ENCODE peak calls at places on chromosomes 6 and 20, in nine cellular contexts. One of them, this sample, is unnamed.
A peak's percentile ranks its signal among the peaks of the same experiment; 100 is the strongest.

GRCh38 chr20:63791497-63792156 is 39.4 kb downstream of the ZBTB46 start:
- DNase-seq in DMS79 treated with DMSO at 0.1 percent for 48 hours: no peak
- DNase-seq in GM23248: peak; percentile 20
- DNase-seq in left ventricle myocardium superior: peak; percentile 80
- DNase-seq in stimulated activated CD4-positive, alpha-beta T cell treated with anti-CD3 and anti-CD28 coated beads, Interleukin-1b, Interleukin-23, amount 100 ng/mL, for 24 hours: no peak
- DNase-seq in H54: no peak
- DNase-seq in posterior cingulate gyrus: no peak
- DNase-seq in mucosa of gallbladder: no peak
- DNase-seq in astrocyte of the cerebellum: no peak
- DNase-seq in this sample: no peak

GRCh38 chr6:13668291-13668928 is 43.2 kb downstream of the RANBP9 start:
- DNase-seq in DMS79 treated with DMSO at 0.1 percent for 48 hours: no peak
- DNase-seq in GM23248: peak; percentile 26
- DNase-seq in left ventricle myocardium superior: no peak
- DNase-seq in stimulated activated CD4-positive, alpha-beta T cell treated with anti-CD3 and anti-CD28 coated beads, Interleukin-1b, Interleukin-23, amount 100 ng/mL, for 24 hours: no peak
- DNase-seq in H54: no peak
- DNase-seq in posterior cingulate gyrus: no peak
- DNase-seq in mucosa of gallbladder: no peak
- DNase-seq in astrocyte of the cerebellum: no peak
- DNase-seq in this sample: no peak

GRCh38 chr20:11901127-11901526 is 16.6 kb upstream of the BTBD3 start:
- DNase-seq in DMS79 treated with DMSO at 0.1 percent for 48 hours: no peak
- DNase-seq in GM23248: peak; percentile 87
- DNase-seq in left ventricle myocardium superior: no peak
- DNase-seq in stimulated activated CD4-positive, alpha-beta T cell treated with anti-CD3 and anti-CD28 coated beads, Interleukin-1b, Interleukin-23, amount 100 ng/mL, for 24 hours: no peak
- DNase-seq in H54: peak; percentile 54
- DNase-seq in posterior cingulate gyrus: no peak
- DNase-seq in mucosa of gallbladder: no peak
- DNase-seq in astrocyte of the cerebellum: peak; percentile 77
- DNase-seq in this sample: no peak

GRCh38 chr6:140076078-140076477 is 701.6 kb upstream of the CITED2 start:
- DNase-seq in DMS79 treated with DMSO at 0.1 percent for 48 hours: no peak
- DNase-seq in GM23248: no peak
- DNase-seq in left ventricle myocardium superior: no peak
- DNase-seq in stimulated activated CD4-positive, alpha-beta T cell treated with anti-CD3 and anti-CD28 coated beads, Interleukin-1b, Interleukin-23, amount 100 ng/mL, for 24 hours: no peak
- DNase-seq in H54: no peak
- DNase-seq in posterior cingulate gyrus: no peak
- DNase-seq in mucosa of gallbladder: no peak
- DNase-seq in astrocyte of the cerebellum: no peak
- DNase-seq in this sample: no peak

GRCh38 chr6:95321106-95321505 is 256.2 kb upstream of the MANEA start:
- DNase-seq in DMS79 treated with DMSO at 0.1 percent for 48 hours: no peak
- DNase-seq in GM23248: no peak
- DNase-seq in left ventricle myocardium superior: no peak
- DNase-seq in stimulated activated CD4-positive, alpha-beta T cell treated with anti-CD3 and anti-CD28 coated beads, Interleukin-1b, Interleukin-23, amount 100 ng/mL, for 24 hours: no peak
- DNase-seq in H54: no peak
- DNase-seq in posterior cingulate gyrus: no peak
- DNase-seq in mucosa of gallbladder: no peak
- DNase-seq in astrocyte of the cerebellum: no peak
- DNase-seq in this sample: no peak

GRCh38 chr20:51387125-51387865 is 155.2 kb downstream of the NFATC2 start:
- DNase-seq in DMS79 treated with DMSO at 0.1 percent for 48 hours: no peak
- DNase-seq in GM23248: no peak
- DNase-seq in left ventricle myocardium superior: no peak
- DNase-seq in stimulated activated CD4-positive, alpha-beta T cell treated with anti-CD3 and anti-CD28 coated beads, Interleukin-1b, Interleukin-23, amount 100 ng/mL, for 24 hours: no peak
- DNase-seq in H54: no peak
- DNase-seq in posterior cingulate gyrus: no peak
- DNase-seq in mucosa of gallbladder: no peak
- DNase-seq in astrocyte of the cerebellum: no peak
- DNase-seq in this sample: no peak

GRCh38 chr6:108118791-108119211 is 44.3 kb upstream of the OSTM1 start:
- DNase-seq in DMS79 treated with DMSO at 0.1 percent for 48 hours: peak; percentile 42
- DNase-seq in GM23248: peak; percentile 39
- DNase-seq in left ventricle myocardium superior: no peak
- DNase-seq in stimulated activated CD4-positive, alpha-beta T cell treated with anti-CD3 and anti-CD28 coated beads, Interleukin-1b, Interleukin-23, amount 100 ng/mL, for 24 hours: no peak
- DNase-seq in H54: no peak
- DNase-seq in posterior cingulate gyrus: no peak
- DNase-seq in mucosa of gallbladder: no peak
- DNase-seq in astrocyte of the cerebellum: no peak
- DNase-seq in this sample: no peak

GRCh38 chr20:43925786-43926185 is 11.1 kb downstream of the TOX2 start:
- DNase-seq in DMS79 treated with DMSO at 0.1 percent for 48 hours: peak; percentile 54
- DNase-seq in GM23248: peak; percentile 63
- DNase-seq in left ventricle myocardium superior: peak; percentile 57
- DNase-seq in stimulated activated CD4-positive, alpha-beta T cell treated with anti-CD3 and anti-CD28 coated beads, Interleukin-1b, Interleukin-23, amount 100 ng/mL, for 24 hours: no peak
- DNase-seq in H54: peak; percentile 42
- DNase-seq in posterior cingulate gyrus: no peak
- DNase-seq in mucosa of gallbladder: no peak
- DNase-seq in astrocyte of the cerebellum: no peak
- DNase-seq in this sample: no peak

GRCh38 chr6:52049252-52050050 is 38.0 kb downstream of the PKHD1 start:
- DNase-seq in DMS79 treated with DMSO at 0.1 percent for 48 hours: no peak
- DNase-seq in GM23248: peak; percentile 63
- DNase-seq in left ventricle myocardium superior: no peak
- DNase-seq in stimulated activated CD4-positive, alpha-beta T cell treated with anti-CD3 and anti-CD28 coated beads, Interleukin-1b, Interleukin-23, amount 100 ng/mL, for 24 hours: no peak
- DNase-seq in H54: peak; percentile 19
- DNase-seq in posterior cingulate gyrus: no peak
- DNase-seq in mucosa of gallbladder: no peak
- DNase-seq in astrocyte of the cerebellum: peak; percentile 5
- DNase-seq in this sample: no peak

GRCh38 chr6:47633141-47633540 is 65.2 kb upstream of the ADGRF4 start:
- DNase-seq in DMS79 treated with DMSO at 0.1 percent for 48 hours: no peak
- DNase-seq in GM23248: peak; percentile 23
- DNase-seq in left ventricle myocardium superior: no peak
- DNase-seq in stimulated activated CD4-positive, alpha-beta T cell treated with anti-CD3 and anti-CD28 coated beads, Interleukin-1b, Interleukin-23, amount 100 ng/mL, for 24 hours: no peak
- DNase-seq in H54: no peak
- DNase-seq in posterior cingulate gyrus: no peak
- DNase-seq in mucosa of gallbladder: no peak
- DNase-seq in astrocyte of the cerebellum: no peak
- DNase-seq in this sample: no peak

GRCh38 chr6:105799051-105799450 is 287.1 kb upstream of the PRDM1 start:
- DNase-seq in DMS79 treated with DMSO at 0.1 percent for 48 hours: no peak
- DNase-seq in GM23248: peak; percentile 14
- DNase-seq in left ventricle myocardium superior: no peak
- DNase-seq in stimulated activated CD4-positive, alpha-beta T cell treated with anti-CD3 and anti-CD28 coated beads, Interleukin-1b, Interleukin-23, amount 100 ng/mL, for 24 hours: no peak
- DNase-seq in H54: no peak
- DNase-seq in posterior cingulate gyrus: no peak
- DNase-seq in mucosa of gallbladder: no peak
- DNase-seq in astrocyte of the cerebellum: no peak
- DNase-seq in this sample: no peak

GRCh38 chr20:2509794-2510193 is 1.1 kb upstream of the ZNF343 start:
- DNase-seq in DMS79 treated with DMSO at 0.1 percent for 48 hours: no peak
- DNase-seq in GM23248: no peak
- DNase-seq in left ventricle myocardium superior: no peak
- DNase-seq in stimulated activated CD4-positive, alpha-beta T cell treated with anti-CD3 and anti-CD28 coated beads, Interleukin-1b, Interleukin-23, amount 100 ng/mL, for 24 hours: no peak
- DNase-seq in H54: no peak
- DNase-seq in posterior cingulate gyrus: no peak
- DNase-seq in mucosa of gallbladder: no peak
- DNase-seq in astrocyte of the cerebellum: no peak
- DNase-seq in this sample: no peak

GRCh38 chr6:133396225-133396624 is 155.1 kb downstream of the EYA4 start:
- DNase-seq in DMS79 treated with DMSO at 0.1 percent for 48 hours: no peak
- DNase-seq in GM23248: no peak
- DNase-seq in left ventricle myocardium superior: no peak
- DNase-seq in stimulated activated CD4-positive, alpha-beta T cell treated with anti-CD3 and anti-CD28 coated beads, Interleukin-1b, Interleukin-23, amount 100 ng/mL, for 24 hours: no peak
- DNase-seq in H54: no peak
- DNase-seq in posterior cingulate gyrus: no peak
- DNase-seq in mucosa of gallbladder: no peak
- DNase-seq in astrocyte of the cerebellum: no peak
- DNase-seq in this sample: no peak

GRCh38 chr6:54194067-54194466 is 82.8 kb downstream of the MLIP start:
- DNase-seq in DMS79 treated with DMSO at 0.1 percent for 48 hours: peak; percentile 92
- DNase-seq in GM23248: peak; percentile 74
- DNase-seq in left ventricle myocardium superior: no peak
- DNase-seq in stimulated activated CD4-positive, alpha-beta T cell treated with anti-CD3 and anti-CD28 coated beads, Interleukin-1b, Interleukin-23, amount 100 ng/mL, for 24 hours: no peak
- DNase-seq in H54: peak; percentile 9
- DNase-seq in posterior cingulate gyrus: no peak
- DNase-seq in mucosa of gallbladder: no peak
- DNase-seq in astrocyte of the cerebellum: peak; percentile 32
- DNase-seq in this sample: no peak

GRCh38 chr20:45358282-45359068 is 4.5 kb upstream of the SYS1 start:
- DNase-seq in DMS79 treated with DMSO at 0.1 percent for 48 hours: no peak
- DNase-seq in GM23248: peak; percentile 95
- DNase-seq in left ventricle myocardium superior: peak; percentile 81
- DNase-seq in stimulated activated CD4-positive, alpha-beta T cell treated with anti-CD3 and anti-CD28 coated beads, Interleukin-1b, Interleukin-23, amount 100 ng/mL, for 24 hours: no peak
- DNase-seq in H54: no peak
- DNase-seq in posterior cingulate gyrus: peak; percentile 68
- DNase-seq in mucosa of gallbladder: peak; percentile 81
- DNase-seq in astrocyte of the cerebellum: peak; percentile 52
- DNase-seq in this sample: peak; percentile 26

GRCh38 chr6:111871725-111872520 is 1.3 kb downstream of the FYN start:
- DNase-seq in DMS79 treated with DMSO at 0.1 percent for 48 hours: peak; percentile 52
- DNase-seq in GM23248: peak; percentile 59
- DNase-seq in left ventricle myocardium superior: peak; percentile 55
- DNase-seq in stimulated activated CD4-positive, alpha-beta T cell treated with anti-CD3 and anti-CD28 coated beads, Interleukin-1b, Interleukin-23, amount 100 ng/mL, for 24 hours: no peak
- DNase-seq in H54: peak; percentile 15
- DNase-seq in posterior cingulate gyrus: peak; percentile 46
- DNase-seq in mucosa of gallbladder: no peak
- DNase-seq in astrocyte of the cerebellum: no peak
- DNase-seq in this sample: peak; percentile 77

This sample was measured in C1 segment of cervical spinal cord.